ENCODE peak calls at places on chromosomes 12 and 14, in four cellular contexts. One of them, this sample, is unnamed.

GRCh38 chr14:103816991-103817390 is 30.4 kb downstream of the PPP1R13B start:
- DNase-seq in fibroblast of the conjunctiva: no peak
- DNase-seq in heart right ventricle: no peak
- DNase-seq in BJ: no peak
- DNase-seq in this sample: no peak

GRCh38 chr12:22415342-22416309 is 81.1 kb upstream of the ST8SIA1 start:
- DNase-seq in heart right ventricle: no peak
- DNase-seq in BJ: no peak
- DNase-seq in fibroblast of the conjunctiva: no peak
- DNase-seq in this sample: no peak

GRCh38 chr14:65312859-65313258 is 99.7 kb upstream of the FUT8 start:
- DNase-seq in BJ: no peak
- DNase-seq in fibroblast of the conjunctiva: no peak
- DNase-seq in heart right ventricle: no peak
- DNase-seq in this sample: no peak

GRCh38 chr12:11059041-11059440 is 3.1 kb downstream of the TAS2R46 start:
- DNase-seq in fibroblast of the conjunctiva: no peak
- DNase-seq in BJ: no peak
- DNase-seq in heart right ventricle: no peak
- DNase-seq in this sample: no peak

GRCh38 chr14:103736546-103737431 is 21.2 kb downstream of the ZFYVE21 start:
- DNase-seq in fibroblast of the conjunctiva: no peak
- DNase-seq in BJ: no peak
- DNase-seq in heart right ventricle: no peak
- DNase-seq in this sample: no peak

GRCh38 chr14:68631691-68632590 is 160.9 kb downstream of the ZFP36L1 start:
- DNase-seq in BJ: no peak
- DNase-seq in heart right ventricle: no peak
- DNase-seq in fibroblast of the conjunctiva: no peak
- DNase-seq in this sample: no peak

GRCh38 chr14:26845106-26845818 is 247.4 kb upstream of the NOVA1 start:
- DNase-seq in fibroblast of the conjunctiva: no peak
- DNase-seq in BJ: no peak
- DNase-seq in heart right ventricle: no peak
- DNase-seq in this sample: no peak

GRCh38 chr14:98173291-98173690 is 1098.7 kb downstream of the BCL11B start:
- DNase-seq in BJ: no peak
- DNase-seq in fibroblast of the conjunctiva: no peak
- DNase-seq in heart right ventricle: no peak
- DNase-seq in this sample: no peak

GRCh38 chr12:119432935-119433334 is 98.4 kb downstream of the CCDC60 start:
- DNase-seq in BJ: no peak
- DNase-seq in heart right ventricle: no peak
- DNase-seq in fibroblast of the conjunctiva: no peak
- DNase-seq in this sample: no peak

GRCh38 chr12:82625523-82625922 is 61.2 kb upstream of the TMTC2 start:
- DNase-seq in fibroblast of the conjunctiva: no peak
- DNase-seq in heart right ventricle: no peak
- DNase-seq in BJ: no peak
- DNase-seq in this sample: no peak

GRCh38 chr12:4355843-4356327 is 23.6 kb downstream of the FGF23 start:
- DNase-seq in BJ: no peak
- DNase-seq in fibroblast of the conjunctiva: no peak
- DNase-seq in heart right ventricle: peak; percentile 21
- DNase-seq in this sample: no peak

GRCh38 chr12:121949643-121950397 is 31.4 kb downstream of the CFAP251 start:
- DNase-seq in fibroblast of the conjunctiva: peak; percentile 75
- DNase-seq in heart right ventricle: no peak
- DNase-seq in BJ: no peak
- DNase-seq in this sample: peak; percentile 53